ENCODE peak calls at places on chromosomes 6 and 20, in six cellular contexts. J, F, N, E, V and K are unnamed samples.

GRCh38 chr6:36662827-36663256 is 15.7 kb upstream of the CDKN1A start:
- DNase-seq in E (peak), J (no peak), V (peak), N (no peak), F (no peak), K (peak)

GRCh38 chr6:43689421-43689820 is 1.8 kb upstream of the MRPS18A start:
- DNase-seq in V (no peak), E (no peak), F (no peak), N (no peak), J (no peak), K (no peak)

GRCh38 chr20:18005170-18005989 is 36.6 kb downstream of the MGME1 start:
- DNase-seq in J (no peak), E (no peak), N (no peak), F (no peak), V (peak), K (no peak)

GRCh38 chr20:62305149-62305764 is 2.5 kb downstream of the ADRM1 start:
- DNase-seq in V (no peak), E (no peak), N (no peak), J (no peak), F (no peak), K (no peak)

GRCh38 chr20:13493143-13493542 is 145.6 kb downstream of the TASP1 start:
- DNase-seq in J (no peak), N (no peak), F (no peak), E (no peak), V (no peak), K (no peak)

GRCh38 chr6:6694368-6694780 is 105.9 kb downstream of the LY86 start:
- DNase-seq in F (no peak), N (no peak), V (no peak), J (no peak), E (no peak), K (peak)

GRCh38 chr20:44031822-44032582 is 117.3 kb downstream of the TOX2 start:
- DNase-seq in J (no peak), V (no peak), F (no peak), E (no peak), N (no peak), K (no peak)

GRCh38 chr6:26240981-26241770 is 123.8 kb upstream of the BTN3A2 start:
- DNase-seq in F (no peak), V (no peak), E (no peak), N (no peak), J (peak), K (no peak)

GRCh38 chr6:6749791-6750434 is 161.4 kb downstream of the LY86 start:
- DNase-seq in V (peak), J (no peak), F (peak), E (peak), N (peak), K (peak)

GRCh38 chr20:16445482-16445881 is 127.8 kb downstream of the KIF16B start:
- DNase-seq in F (no peak), E (no peak), V (no peak), J (no peak), N (no peak), K (no peak)

GRCh38 chr20:32961956-32962517 is 42.2 kb downstream of the SUN5 start:
- DNase-seq in V (no peak), E (no peak), J (no peak), F (no peak), N (no peak), K (no peak)

GRCh38 chr20:43963233-43963632 is 48.6 kb downstream of the TOX2 start:
- DNase-seq in J (no peak), V (no peak), E (peak), F (no peak), N (no peak), K (no peak)

GRCh38 chr6:10633216-10633615 is 61.2 kb downstream of the C6orf52 start:
- DNase-seq in F (no peak), E (peak), N (no peak), V (no peak), J (no peak), K (no peak)

GRCh38 chr20:17972121-17972520 is 3.3 kb downstream of the MGME1 start:
- DNase-seq in V (no peak), E (no peak), F (no peak), N (no peak), J (no peak), K (no peak)

GRCh38 chr6:1629316-1629715 is 19.6 kb downstream of the FOXC1 start:
- DNase-seq in N (peak), F (no peak), E (no peak), V (no peak), J (no peak), K (no peak)

GRCh38 chr6:155224031-155224451 is 39.8 kb upstream of the CLDN20 start:
- DNase-seq in J (no peak), F (no peak), N (no peak), E (no peak), V (no peak), K (no peak)

GRCh38 chr20:64180673-64181072 is 16.4 kb downstream of the MYT1 start:
- DNase-seq in N (no peak), V (no peak), E (no peak), F (no peak), J (no peak), K (no peak)

GRCh38 chr6:19838442-19839236 is 1.5 kb downstream of the ID4 start:
- DNase-seq in J (no peak), E (peak), V (peak), F (peak), N (peak), K (peak)

GRCh38 chr6:14706378-14706929 is 539.4 kb upstream of the JARID2 start:
- DNase-seq in V (peak), E (no peak), J (no peak), F (no peak), N (no peak), K (no peak)

GRCh38 chr20:62303327-62304226 is 780 bp downstream of the ADRM1 start:
- DNase-seq in E (peak), N (no peak), J (no peak), F (no peak), V (peak), K (peak)

GRCh38 chr6:170453586-170454511 is 99.3 kb downstream of the PSMB1 start:
- DNase-seq in E (no peak), J (no peak), V (no peak), F (no peak), N (peak), K (no peak)

GRCh38 chr6:25122001-25122400 is 157.2 kb upstream of the CARMIL1 start:
- DNase-seq in V (no peak), F (no peak), N (no peak), J (no peak), E (no peak), K (peak)

GRCh38 chr6:159118941-159119340 is 50.3 kb upstream of the FNDC1 start:
- DNase-seq in F (no peak), N (no peak), E (no peak), V (no peak), J (no peak), K (no peak)

GRCh38 chr6:43304882-43305281 is 3.7 kb downstream of the CRIP3 start:
- DNase-seq in F (no peak), J (no peak), V (no peak), E (no peak), N (no peak), K (no peak)

GRCh38 chr6:16473908-16474791 is 235.8 kb downstream of the GMPR start:
- DNase-seq in F (no peak), V (no peak), J (no peak), E (no peak), N (no peak), K (no peak)

GRCh38 chr6:3617192-3617631 is 134.3 kb downstream of the PXDC1 start:
- DNase-seq in E (no peak), J (no peak), V (no peak), F (no peak), N (no peak), K (no peak)

GRCh38 chr6:43708857-43709653 is 21.5 kb upstream of the MRPS18A start:
- DNase-seq in J (no peak), N (no peak), V (no peak), F (no peak), E (no peak), K (no peak)

GRCh38 chr6:14787677-14788076 is 458.2 kb upstream of the JARID2 start:
- DNase-seq in J (no peak), E (no peak), F (no peak), N (no peak), V (no peak), K (no peak)

GRCh38 chr6:42138630-42139619 is 3.5 kb downstream of the C6orf132 start:
- DNase-seq in N (no peak), J (no peak), E (peak), V (no peak), F (no peak), K (peak)

GRCh38 chr6:42142118-42142835 is at the start of gene C6orf132:
- DNase-seq in V (peak), E (peak), F (peak), N (peak), J (no peak), K (peak)

GRCh38 chr6:42140756-42141602 is 1.4 kb downstream of the C6orf132 start:
- DNase-seq in F (no peak), V (no peak), J (no peak), N (peak), E (peak), K (peak)

GRCh38 chr6:42140051-42140450 is 2.4 kb downstream of the C6orf132 start:
- DNase-seq in F (no peak), N (peak), V (peak), E (peak), J (no peak), K (peak)

GRCh38 chr6:42141603-42142117 is 760 bp downstream of the C6orf132 start:
- DNase-seq in E (peak), J (no peak), N (no peak), F (no peak), V (no peak), K (peak)
- H3K27ac ChIP-seq in E (peak), J (no peak), N (peak), F (peak), V (peak), K (peak)

GRCh38 chr6:75491302-75491701 is 2.3 kb downstream of the FILIP1 start:
- DNase-seq in V (no peak), N (no peak), E (no peak), F (no peak), J (no peak), K (no peak)
- H3K4me3 ChIP-seq in V (peak), N (no peak), E (no peak), F (peak), J (no peak), K (no peak)

DNA sequence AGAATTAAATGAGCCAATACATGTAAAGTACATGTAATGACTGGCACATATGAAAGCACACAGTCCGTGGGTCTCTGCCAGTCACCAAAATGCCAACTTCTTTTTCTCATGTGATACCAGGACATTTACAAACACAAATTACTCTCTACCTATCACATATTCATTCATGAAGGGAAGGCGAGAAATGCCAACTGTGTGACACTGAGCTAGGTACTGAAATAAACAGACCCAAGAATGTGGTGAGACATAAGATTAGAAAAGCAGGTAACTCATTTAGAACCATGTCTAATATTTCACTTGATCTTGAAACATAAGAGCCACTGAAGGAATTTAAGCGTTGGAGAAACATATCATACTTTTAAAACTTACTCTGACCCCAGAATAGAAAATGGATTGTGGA is 41.4 kb downstream of the HBS1L start:
- DNase-seq in E (no peak), N (no peak), J (no peak), V (no peak), F (no peak), K (no peak)
- H3K27ac ChIP-seq in E (no peak), N (no peak), J (no peak), V (no peak), F (no peak), K (no peak)

GRCh38 chr20:50790651-50791277 is 4.1 kb upstream of the BCAS4 start:
- DNase-seq in F (peak), V (peak), E (peak), N (peak), J (peak), K (peak)
- H3K4me3 ChIP-seq in F (peak), V (peak), E (no peak), N (no peak), J (no peak), K (no peak)

GRCh38 chr6:35488517-35488862 is 8.4 kb downstream of the TEAD3 start:
- DNase-seq in V (no peak), N (no peak), E (no peak), F (no peak), J (no peak), K (no peak)
- H3K27ac ChIP-seq in V (peak), N (peak), E (peak), F (peak), J (no peak), K (peak)

DNA sequence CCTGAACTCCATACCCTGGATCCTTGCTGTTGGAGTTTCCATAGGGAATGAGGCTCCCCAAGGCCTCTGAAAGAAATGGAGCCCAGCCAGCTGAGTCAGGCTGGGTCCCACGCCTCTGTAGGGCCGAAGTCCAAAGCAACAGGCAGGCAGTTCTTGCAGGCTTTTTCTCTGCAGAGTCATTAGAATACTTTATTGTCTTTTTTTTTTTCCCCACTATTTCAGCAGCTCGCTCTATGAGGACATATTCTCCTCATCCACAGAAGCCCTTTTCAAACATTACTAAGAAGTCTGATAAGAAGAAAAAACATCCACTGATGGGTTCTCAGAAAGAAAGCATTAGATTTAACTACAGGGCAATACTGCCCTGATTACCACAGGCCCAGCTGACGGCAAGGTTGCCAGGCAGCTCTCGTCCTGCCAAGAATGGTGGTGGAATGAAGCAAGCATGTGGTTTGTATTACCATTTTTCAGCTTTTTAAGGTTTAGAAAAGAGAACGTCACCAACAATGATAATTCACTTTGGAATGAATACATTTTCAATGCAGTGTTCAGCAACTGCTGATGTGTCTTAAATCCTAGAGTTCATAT is 223.4 kb upstream of the CITED2 start:
- DNase-seq in E (peak), V (peak), N (peak), J (no peak), F (no peak), K (peak)
- H3K4me3 ChIP-seq in E (no peak), V (no peak), N (no peak), J (no peak), F (no peak), K (no peak)